ENCODE peak calls at places on chromosomes 12 and 14, in nine cellular contexts. One of them, this sample, is unnamed.

GRCh38 chr12:104478396-104479140 is 21.8 kb downstream of the CHST11 start:
- DNase-seq in fibroblast of lung: no peak
- DNase-seq in DND-41: peak; percentile 77
- DNase-seq in IMR-90: no peak
- DNase-seq in mammary epithelial cell: no peak
- DNase-seq in astrocyte: no peak
- DNase-seq in HCT116: no peak
- DNase-seq in PC-3: no peak
- DNase-seq in neuronal stem cell: no peak
- DNase-seq in this sample: peak; percentile 21

GRCh38 chr14:61559641-61560201 is 135.6 kb upstream of the HIF1A start:
- DNase-seq in fibroblast of lung: no peak
- DNase-seq in DND-41: no peak
- DNase-seq in IMR-90: no peak
- DNase-seq in mammary epithelial cell: no peak
- DNase-seq in astrocyte: no peak
- DNase-seq in HCT116: peak; percentile 71
- DNase-seq in PC-3: no peak
- DNase-seq in neuronal stem cell: no peak
- DNase-seq in this sample: no peak

GRCh38 chr12:104694161-104694560 is 237.4 kb downstream of the CHST11 start:
- DNase-seq in fibroblast of lung: no peak
- DNase-seq in DND-41: no peak
- DNase-seq in IMR-90: no peak
- DNase-seq in mammary epithelial cell: no peak
- DNase-seq in astrocyte: peak; percentile 76
- DNase-seq in HCT116: no peak
- DNase-seq in PC-3: no peak
- DNase-seq in neuronal stem cell: no peak
- DNase-seq in this sample: no peak

GRCh38 chr14:31286456-31287293 is 79.1 kb upstream of the HECTD1 start:
- DNase-seq in fibroblast of lung: no peak
- DNase-seq in DND-41: no peak
- DNase-seq in IMR-90: no peak
- DNase-seq in mammary epithelial cell: no peak
- DNase-seq in astrocyte: no peak
- DNase-seq in HCT116: peak; percentile 50
- DNase-seq in PC-3: peak; percentile 49
- DNase-seq in neuronal stem cell: no peak
- DNase-seq in this sample: no peak

GRCh38 chr14:90663680-90664079 is 152.6 kb downstream of the TTC7B start:
- DNase-seq in fibroblast of lung: no peak
- DNase-seq in DND-41: no peak
- DNase-seq in IMR-90: no peak
- DNase-seq in mammary epithelial cell: no peak
- DNase-seq in astrocyte: no peak
- DNase-seq in HCT116: no peak
- DNase-seq in PC-3: no peak
- DNase-seq in neuronal stem cell: no peak
- DNase-seq in this sample: no peak

GRCh38 chr12:113359133-113359938 is 949 bp downstream of the PLBD2 start:
- DNase-seq in fibroblast of lung: peak; percentile 19
- DNase-seq in DND-41: no peak
- DNase-seq in IMR-90: peak; percentile 14
- DNase-seq in mammary epithelial cell: no peak
- DNase-seq in astrocyte: peak; percentile 12
- DNase-seq in HCT116: no peak
- DNase-seq in PC-3: peak; percentile 23
- DNase-seq in neuronal stem cell: no peak
- DNase-seq in this sample: peak; percentile 52

GRCh38 chr12:52637299-52637698 is 14.7 kb downstream of the KRT2 start:
- DNase-seq in fibroblast of lung: no peak
- DNase-seq in DND-41: no peak
- DNase-seq in IMR-90: no peak
- DNase-seq in mammary epithelial cell: no peak
- DNase-seq in astrocyte: no peak
- DNase-seq in HCT116: no peak
- DNase-seq in PC-3: no peak
- DNase-seq in neuronal stem cell: no peak
- DNase-seq in this sample: no peak

GRCh38 chr14:74133833-74134481 is 49.2 kb downstream of the LIN52 start:
- DNase-seq in fibroblast of lung: no peak
- DNase-seq in DND-41: no peak
- DNase-seq in IMR-90: no peak
- DNase-seq in mammary epithelial cell: no peak
- DNase-seq in astrocyte: no peak
- DNase-seq in HCT116: no peak
- DNase-seq in PC-3: no peak
- DNase-seq in neuronal stem cell: no peak
- DNase-seq in this sample: peak; percentile 24

GRCh38 chr12:115355301-115355700 is 671.3 kb upstream of the TBX3 start:
- DNase-seq in fibroblast of lung: no peak
- DNase-seq in DND-41: no peak
- DNase-seq in IMR-90: peak; percentile 45
- DNase-seq in mammary epithelial cell: peak; percentile 21
- DNase-seq in astrocyte: no peak
- DNase-seq in HCT116: no peak
- DNase-seq in PC-3: peak; percentile 25
- DNase-seq in neuronal stem cell: no peak
- DNase-seq in this sample: no peak

GRCh38 chr14:99734406-99735051 is 50.4 kb downstream of the CYP46A1 start:
- DNase-seq in fibroblast of lung: no peak
- DNase-seq in DND-41: no peak
- DNase-seq in IMR-90: no peak
- DNase-seq in mammary epithelial cell: no peak
- DNase-seq in astrocyte: no peak
- DNase-seq in HCT116: no peak
- DNase-seq in PC-3: no peak
- DNase-seq in neuronal stem cell: no peak
- DNase-seq in this sample: no peak

GRCh38 chr14:95527392-95528002 is 7.4 kb upstream of the GLRX5 start:
- DNase-seq in fibroblast of lung: peak; percentile 91
- DNase-seq in DND-41: peak; percentile 40
- DNase-seq in IMR-90: peak; percentile 84
- DNase-seq in mammary epithelial cell: no peak
- DNase-seq in astrocyte: peak; percentile 69
- DNase-seq in HCT116: no peak
- DNase-seq in PC-3: peak; percentile 58
- DNase-seq in neuronal stem cell: no peak
- DNase-seq in this sample: peak; percentile 76

GRCh38 chr12:77049767-77050353 is 15.5 kb downstream of the E2F7 start:
- DNase-seq in fibroblast of lung: peak; percentile 82
- DNase-seq in DND-41: peak; percentile 28
- DNase-seq in IMR-90: peak; percentile 70
- DNase-seq in mammary epithelial cell: peak; percentile 52
- DNase-seq in astrocyte: peak; percentile 52
- DNase-seq in HCT116: peak; percentile 63
- DNase-seq in PC-3: peak; percentile 83
- DNase-seq in neuronal stem cell: peak; percentile 31
- DNase-seq in this sample: peak; percentile 23

DNA sequence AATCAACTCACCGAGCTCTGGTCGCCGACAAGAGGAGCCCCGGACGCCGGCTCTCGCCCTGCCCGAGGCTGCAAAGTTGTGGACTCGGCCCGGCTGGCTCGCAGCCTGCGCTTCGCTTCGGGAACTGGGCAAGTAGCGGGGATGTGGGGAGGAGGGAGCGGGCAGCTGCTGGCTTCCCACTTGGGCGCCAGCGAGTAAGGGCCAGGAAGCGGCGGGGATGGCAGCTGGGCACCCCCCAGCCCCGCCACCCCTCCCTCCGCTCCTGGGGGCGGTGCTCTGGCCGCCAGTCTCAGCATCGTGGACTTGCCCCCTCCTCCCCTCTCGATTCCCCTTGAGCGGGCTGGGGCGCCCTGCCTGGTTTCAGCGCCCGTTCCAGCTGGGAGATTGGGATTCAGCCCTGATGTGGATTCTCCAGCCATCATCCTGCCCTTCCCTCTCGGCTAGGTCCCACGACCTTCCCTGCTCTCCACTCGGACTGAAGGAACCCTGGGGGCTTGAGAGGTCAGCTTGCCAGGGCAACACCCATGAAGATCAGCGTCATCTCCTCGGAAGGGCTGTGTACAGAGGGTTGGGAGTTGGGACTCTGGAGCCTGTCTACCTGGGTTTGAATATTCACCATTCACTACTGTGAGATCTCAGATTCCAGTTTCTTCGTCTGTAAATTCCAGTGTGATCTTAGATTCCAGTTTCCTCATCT is at the start of gene ZDHHC22:
- DNase-seq in fibroblast of lung: no peak
- DNase-seq in DND-41: no peak
- DNase-seq in IMR-90: no peak
- DNase-seq in mammary epithelial cell: no peak
- DNase-seq in astrocyte: no peak
- DNase-seq in HCT116: no peak
- DNase-seq in PC-3: no peak
- DNase-seq in neuronal stem cell: no peak
- DNase-seq in this sample: no peak
- H3K9ac ChIP-seq in fibroblast of lung: no peak within 1 kb of the TSS
- H3K9ac ChIP-seq in DND-41: no peak within 1 kb of the TSS
- H3K9ac ChIP-seq in IMR-90: no peak within 1 kb of the TSS
- H3K9ac ChIP-seq in mammary epithelial cell: no peak within 1 kb of the TSS
- H3K9ac ChIP-seq in astrocyte: no peak within 1 kb of the TSS
- H3K9ac ChIP-seq in HCT116: no peak within 1 kb of the TSS
- H3K9ac ChIP-seq in PC-3: no peak within 1 kb of the TSS
- H3K9ac ChIP-seq in neuronal stem cell: peak within 1 kb of the TSS; percentile 82
- H3K9ac ChIP-seq in this sample: no peak within 1 kb of the TSS

DNA sequence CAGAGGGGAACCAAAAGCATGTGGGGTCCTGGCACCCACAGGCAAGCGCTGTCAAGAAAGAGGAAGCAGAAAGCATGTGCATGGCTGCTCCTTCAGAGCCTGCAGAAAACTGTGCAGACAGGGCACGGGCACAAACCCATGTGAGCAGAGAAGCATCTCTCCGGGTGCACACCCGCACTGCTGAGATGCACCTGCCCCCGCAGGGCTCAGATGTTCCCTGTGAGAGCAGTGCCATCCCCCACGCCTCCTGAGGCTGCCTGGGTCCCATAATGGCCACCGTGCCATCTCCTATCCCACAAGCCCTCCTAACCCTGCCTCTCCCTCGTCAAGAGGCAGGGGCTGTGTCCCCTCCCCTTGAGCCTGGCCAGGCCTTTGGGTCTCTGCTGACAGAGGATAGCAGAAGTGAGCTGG is 32.3 kb upstream of the INF2 start:
- DNase-seq in fibroblast of lung: no peak
- DNase-seq in DND-41: no peak
- DNase-seq in IMR-90: no peak
- DNase-seq in mammary epithelial cell: no peak
- DNase-seq in astrocyte: no peak
- DNase-seq in HCT116: no peak
- DNase-seq in PC-3: no peak
- DNase-seq in neuronal stem cell: no peak
- DNase-seq in this sample: no peak
- H3K9ac ChIP-seq in fibroblast of lung: no peak overlapping the region
- H3K9ac ChIP-seq in DND-41: no peak overlapping the region
- H3K9ac ChIP-seq in IMR-90: no peak overlapping the region
- H3K9ac ChIP-seq in mammary epithelial cell: no peak overlapping the region
- H3K9ac ChIP-seq in astrocyte: no peak overlapping the region
- H3K9ac ChIP-seq in HCT116: no peak overlapping the region
- H3K9ac ChIP-seq in PC-3: no peak overlapping the region
- H3K9ac ChIP-seq in neuronal stem cell: no peak overlapping the region
- H3K9ac ChIP-seq in this sample: no peak overlapping the region

DNA sequence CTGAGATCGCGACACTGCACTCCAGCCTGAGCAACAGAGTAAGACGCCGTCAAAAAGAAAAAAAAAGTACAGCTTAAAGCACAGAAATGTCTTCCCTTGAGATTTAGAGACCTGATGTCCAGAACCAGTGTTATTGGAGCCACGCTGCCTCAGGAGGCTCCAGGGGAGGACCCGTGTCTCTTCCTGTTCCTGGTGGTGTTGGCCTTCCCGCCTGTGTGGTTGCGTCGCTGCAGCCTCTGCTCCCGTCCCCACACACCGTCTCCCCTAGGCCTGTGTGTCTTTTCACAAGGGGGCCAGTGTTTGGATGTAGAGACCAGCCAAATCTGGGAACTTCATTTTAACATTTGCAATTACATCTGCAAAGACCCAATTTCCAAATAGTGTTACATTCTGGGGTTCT is 8.6 kb upstream of the FBRSL1 start:
- DNase-seq in fibroblast of lung: no peak
- DNase-seq in DND-41: no peak
- DNase-seq in IMR-90: no peak
- DNase-seq in mammary epithelial cell: no peak
- DNase-seq in astrocyte: no peak
- DNase-seq in HCT116: no peak
- DNase-seq in PC-3: no peak
- DNase-seq in neuronal stem cell: no peak
- DNase-seq in this sample: no peak
- H3K9ac ChIP-seq in fibroblast of lung: no peak overlapping the region
- H3K9ac ChIP-seq in DND-41: no peak overlapping the region
- H3K9ac ChIP-seq in IMR-90: no peak overlapping the region
- H3K9ac ChIP-seq in mammary epithelial cell: no peak overlapping the region
- H3K9ac ChIP-seq in astrocyte: no peak overlapping the region
- H3K9ac ChIP-seq in HCT116: no peak overlapping the region
- H3K9ac ChIP-seq in PC-3: no peak overlapping the region
- H3K9ac ChIP-seq in neuronal stem cell: no peak overlapping the region
- H3K9ac ChIP-seq in this sample: no peak overlapping the region

GRCh38 chr14:84655014-84655413 is 874.9 kb upstream of the FLRT2 start:
- DNase-seq in fibroblast of lung: no peak
- DNase-seq in DND-41: no peak
- DNase-seq in IMR-90: no peak
- DNase-seq in mammary epithelial cell: no peak
- DNase-seq in astrocyte: no peak
- DNase-seq in HCT116: no peak
- DNase-seq in PC-3: no peak
- DNase-seq in neuronal stem cell: no peak
- DNase-seq in this sample: no peak

GRCh38 chr14:84657866-84658385 is 872.0 kb upstream of the FLRT2 start:
- DNase-seq in fibroblast of lung: no peak
- DNase-seq in DND-41: no peak
- DNase-seq in IMR-90: no peak
- DNase-seq in mammary epithelial cell: no peak
- DNase-seq in astrocyte: no peak
- DNase-seq in HCT116: no peak
- DNase-seq in PC-3: no peak
- DNase-seq in neuronal stem cell: no peak
- DNase-seq in this sample: no peak
- H3K9ac ChIP-seq in fibroblast of lung: no peak overlapping the region
- H3K9ac ChIP-seq in DND-41: no peak overlapping the region
- H3K9ac ChIP-seq in IMR-90: no peak overlapping the region
- H3K9ac ChIP-seq in mammary epithelial cell: no peak overlapping the region
- H3K9ac ChIP-seq in astrocyte: no peak overlapping the region
- H3K9ac ChIP-seq in HCT116: no peak overlapping the region
- H3K9ac ChIP-seq in PC-3: no peak overlapping the region
- H3K9ac ChIP-seq in neuronal stem cell: no peak overlapping the region
- H3K9ac ChIP-seq in this sample: no peak overlapping the region